ENCODE peak calls at places on chromosomes 2 and 18, in six cellular contexts. S is GM13977; F is activated naive CD8-positive, alpha-beta T cell treated with anti-CD3 and anti-CD28 coated beads for 36 hours; R is Kasumi-1; T is non-pigmented ciliary epithelial cell; W is NCI-H1092. U is an unnamed sample.

GRCh38 chr2:26605969-26606846 is 35.0 kb downstream of the CIB4 start:
- DNase-seq in S (no peak), F (no peak), R (no peak), T (no peak), W (no peak), U (no peak)

GRCh38 chr2:172326211-172326509 is 101.2 kb upstream of the ITGA6 start:
- DNase-seq in S (no peak), F (no peak), R (no peak), T (no peak), W (no peak), U (no peak)

GRCh38 chr18:64982414-64983096 is 768.3 kb upstream of the CDH7 start:
- DNase-seq in S (no peak), F (no peak), R (no peak), T (no peak), W (no peak), U (no peak)

GRCh38 chr18:63253428-63254372 is 65.9 kb downstream of the BCL2 start:
- DNase-seq in S (no peak), F (no peak), R (peak), T (no peak), W (no peak), U (no peak)

GRCh38 chr18:59918320-59918755 is 18.5 kb downstream of the PMAIP1 start:
- DNase-seq in S (no peak), F (peak), R (peak), T (no peak), W (peak), U (no peak)

GRCh38 chr2:82748653-82749052 is 1710.4 kb downstream of the SUCLG1 start:
- DNase-seq in S (no peak), F (no peak), R (no peak), T (no peak), W (no peak), U (no peak)

GRCh38 chr2:509888-510287 is 167.3 kb downstream of the TMEM18 start:
- DNase-seq in S (no peak), F (no peak), R (no peak), T (no peak), W (no peak), U (no peak)

GRCh38 chr2:2826209-2826551 is 495.1 kb upstream of the MYT1L start:
- DNase-seq in S (no peak), F (no peak), R (no peak), T (no peak), W (no peak), U (no peak)

GRCh38 chr2:99926986-99927385 is 215.4 kb downstream of the AFF3 start:
- DNase-seq in S (no peak), F (no peak), R (no peak), T (no peak), W (no peak), U (no peak)

GRCh38 chr2:200252661-200253067 is 53.8 kb upstream of the SPATS2L start:
- DNase-seq in S (no peak), F (no peak), R (no peak), T (peak), W (no peak), U (no peak)

GRCh38 chr2:98372579-98372978 is 26.3 kb downstream of the CNGA3 start:
- DNase-seq in S (no peak), F (no peak), R (no peak), T (no peak), W (no peak), U (no peak)

GRCh38 chr18:48345596-48345995 is 63.6 kb downstream of the ZBTB7C start:
- DNase-seq in S (no peak), F (no peak), R (no peak), T (no peak), W (no peak), U (no peak)

GRCh38 chr18:3596324-3597158 is 146.6 kb downstream of the TGIF1 start:
- DNase-seq in S (peak), F (peak), R (peak), T (no peak), W (no peak), U (no peak)

GRCh38 chr2:126449677-126450076 is 206.3 kb upstream of the GYPC start:
- DNase-seq in S (peak), F (no peak), R (no peak), T (no peak), W (no peak), U (no peak)

GRCh38 chr2:65367517-65367916 is 64.9 kb downstream of the SPRED2 start:
- DNase-seq in S (no peak), F (no peak), R (peak), T (peak), W (no peak), U (peak)

GRCh38 chr18:10536270-10536669 is 10.4 kb downstream of the NAPG start:
- DNase-seq in S (no peak), F (no peak), R (no peak), T (no peak), W (no peak), U (no peak)

GRCh38 chr2:190649035-190649797 is at the start of gene NAB1:
- DNase-seq in S (no peak), F (peak), R (peak), T (no peak), W (peak), U (no peak)

GRCh38 chr2:46010925-46011490 is 286.2 kb upstream of the EPAS1 start:
- DNase-seq in S (peak), F (no peak), R (peak), T (no peak), W (no peak), U (no peak)

GRCh38 chr18:3450358-3451107 is 561 bp downstream of the TGIF1 start:
- DNase-seq in S (peak), F (peak), R (peak), T (no peak), W (no peak), U (no peak)

GRCh38 chr2:44169155-44169898 is 652 bp downstream of the PPM1B start:
- DNase-seq in S (peak), F (no peak), R (peak), T (no peak), W (no peak), U (no peak)

GRCh38 chr2:212732860-212733259 is 194.3 kb upstream of the ERBB4 start:
- DNase-seq in S (no peak), F (no peak), R (no peak), T (no peak), W (no peak), U (no peak)

GRCh38 chr2:207165121-207166038 is at the start of gene KLF7:
- DNase-seq in S (peak), F (peak), R (peak), T (no peak), W (no peak), U (no peak)

GRCh38 chr2:11738589-11739436 is 7.6 kb upstream of the LPIN1 start:
- DNase-seq in S (no peak), F (no peak), R (peak), T (no peak), W (peak), U (no peak)

GRCh38 chr2:239768907-239769573 is 256.1 kb downstream of the NDUFA10 start:
- DNase-seq in S (no peak), F (no peak), R (no peak), T (no peak), W (no peak), U (no peak)

GRCh38 chr2:188318161-188318749 is 26.6 kb downstream of the GULP1 start:
- DNase-seq in S (no peak), F (no peak), R (no peak), T (no peak), W (no peak), U (no peak)

GRCh38 chr2:101251844-101252407 is 760 bp upstream of the CNOT11 start:
- DNase-seq in S (no peak), F (peak), R (peak), T (no peak), W (no peak), U (no peak)

GRCh38 chr2:212032032-212032431 is 506.6 kb downstream of the ERBB4 start:
- DNase-seq in S (no peak), F (no peak), R (no peak), T (peak), W (no peak), U (peak)

GRCh38 chr2:74212702-74213410 is 14.4 kb downstream of the MTHFD2 start:
- DNase-seq in S (no peak), F (no peak), R (no peak), T (no peak), W (no peak), U (no peak)

GRCh38 chr2:16525265-16525887 is 140.3 kb downstream of the CYRIA start:
- DNase-seq in S (no peak), F (no peak), R (peak), T (no peak), W (no peak), U (no peak)

U was measured in kidney epithelial cell.